ENCODE peak calls at places on chromosome 14, in ten cellular contexts. V, E, N, W, J, G, Z, A, I and O are unnamed samples.

GRCh38 chr14:100858838-100859220 is 32.9 kb downstream of the MEG3 start:
- DNase-seq in V (no peak), A (no peak), E (no peak), J (no peak), Z (no peak), N (no peak), I (no peak), W (no peak), G (no peak), O (no peak)

GRCh38 chr14:33249361-33249760 is 310.7 kb downstream of the NPAS3 start:
- DNase-seq in J (no peak), V (no peak), I (no peak), W (no peak), N (no peak), Z (no peak), G (no peak), A (no peak), E (no peak), O (peak)

GRCh38 chr14:88016768-88017167 is 11.8 kb downstream of the GPR65 start:
- DNase-seq in I (no peak), V (no peak), N (no peak), W (no peak), E (peak), G (no peak), J (no peak), A (no peak), Z (no peak), O (no peak)

GRCh38 chr14:67495827-67496226 is 7.3 kb upstream of the TMEM229B start:
- DNase-seq in J (no peak), A (no peak), N (no peak), E (no peak), I (no peak), W (no peak), G (no peak), V (no peak), Z (no peak), O (no peak)

GRCh38 chr14:51205486-51205885 is 34.6 kb upstream of the TMX1 start:
- DNase-seq in Z (peak), V (no peak), W (no peak), E (no peak), J (no peak), N (no peak), A (no peak), G (no peak), I (no peak), O (no peak)

GRCh38 chr14:101009531-101009930 is 106.0 kb upstream of the RTL1 start:
- DNase-seq in J (no peak), Z (no peak), G (no peak), A (no peak), V (peak), I (peak), N (no peak), E (no peak), W (no peak), O (no peak)

GRCh38 chr14:93046696-93047050 is 69.1 kb downstream of the ITPK1 start:
- DNase-seq in Z (no peak), E (no peak), W (no peak), N (no peak), V (no peak), J (no peak), G (no peak), I (no peak), A (no peak), O (no peak)

GRCh38 chr14:100474176-100474575 is 113.0 kb downstream of the BEGAIN start:
- DNase-seq in E (no peak), V (no peak), A (no peak), I (no peak), Z (no peak), J (no peak), W (no peak), G (no peak), N (no peak), O (no peak)

GRCh38 chr14:100771121-100771800 is 44.6 kb downstream of the DLK1 start:
- DNase-seq in E (no peak), Z (no peak), N (peak), I (no peak), J (no peak), W (no peak), V (peak), A (no peak), G (no peak), O (no peak)

GRCh38 chr14:101083564-101084435 is 180.3 kb upstream of the RTL1 start:
- DNase-seq in A (no peak), J (no peak), N (no peak), E (no peak), W (no peak), I (peak), V (peak), G (peak), Z (no peak), O (no peak)

GRCh38 chr14:53929871-53930685 is 26.5 kb downstream of the BMP4 start:
- DNase-seq in Z (no peak), I (no peak), A (peak), W (no peak), V (no peak), E (no peak), N (no peak), G (peak), J (peak), O (no peak)

GRCh38 chr14:89388853-89389252 is 28.2 kb downstream of the FOXN3 start:
- DNase-seq in J (no peak), N (peak), V (peak), G (no peak), Z (no peak), W (peak), E (no peak), A (no peak), I (no peak), O (no peak)

GRCh38 chr14:76456200-76456599 is 80.3 kb downstream of the ESRRB start:
- DNase-seq in I (no peak), Z (peak), N (peak), J (peak), E (peak), G (no peak), V (no peak), W (peak), A (peak), O (peak)

GRCh38 chr14:69324341-69324931 is 64.5 kb downstream of the GALNT16 start:
- DNase-seq in Z (no peak), A (no peak), G (no peak), I (peak), N (no peak), W (no peak), E (no peak), J (no peak), V (peak), O (no peak)

GRCh38 chr14:53004976-53005375 is 54.1 kb upstream of the FERMT2 start:
- DNase-seq in G (no peak), I (no peak), A (no peak), N (peak), Z (peak), E (no peak), J (no peak), V (no peak), W (peak), O (no peak)

GRCh38 chr14:57753821-57754220 is 112.1 kb downstream of the SLC35F4 start:
- DNase-seq in N (no peak), J (no peak), E (no peak), Z (no peak), I (no peak), G (no peak), A (no peak), W (no peak), V (no peak), O (no peak)
- TF ChIP-seq CTCF in N (no peak), J (no peak), E (no peak), Z (no peak), I (no peak), G (no peak), A (no peak), W (no peak), V (no peak), O (no peak)

GRCh38 chr14:102507026-102507860 is 2.3 kb downstream of the ANKRD9 start:
- DNase-seq in E (no peak), V (no peak), W (peak), G (no peak), A (no peak), J (no peak), N (no peak), I (no peak), Z (no peak), O (no peak)

GRCh38 chr14:102508774-102509743 is 517 bp downstream of the ANKRD9 start:
- DNase-seq in A (no peak), J (peak), V (peak), E (peak), W (peak), I (peak), G (no peak), N (peak), Z (peak), O (no peak)

GRCh38 chr14:102506599-102506871 is 3.0 kb downstream of the ANKRD9 start:
- DNase-seq in N (no peak), G (no peak), W (no peak), E (no peak), A (no peak), Z (no peak), I (no peak), V (no peak), J (no peak), O (no peak)

GRCh38 chr14:102508410-102508773 is 1.2 kb downstream of the ANKRD9 start:
- DNase-seq in A (no peak), N (no peak), E (no peak), Z (no peak), V (no peak), I (peak), J (no peak), W (no peak), G (no peak), O (no peak)

GRCh38 chr14:102507891-102508312 is 1.7 kb downstream of the ANKRD9 start:
- DNase-seq in V (no peak), Z (no peak), J (no peak), I (no peak), G (no peak), E (no peak), N (no peak), W (no peak), A (no peak), O (no peak)
- TF ChIP-seq CTCF in V (no peak), Z (no peak), J (peak), I (no peak), G (no peak), E (peak), N (peak), W (no peak), A (no peak), O (no peak)

GRCh38 chr14:45990252-45990651 is 661.3 kb downstream of the RPL10L start:
- DNase-seq in E (no peak), J (no peak), I (no peak), Z (no peak), A (no peak), V (no peak), W (no peak), N (no peak), G (no peak), O (no peak)
- TF ChIP-seq CTCF in E (peak), J (peak), I (no peak), Z (peak), A (no peak), V (no peak), W (peak), N (peak), G (peak), O (peak)

DNA sequence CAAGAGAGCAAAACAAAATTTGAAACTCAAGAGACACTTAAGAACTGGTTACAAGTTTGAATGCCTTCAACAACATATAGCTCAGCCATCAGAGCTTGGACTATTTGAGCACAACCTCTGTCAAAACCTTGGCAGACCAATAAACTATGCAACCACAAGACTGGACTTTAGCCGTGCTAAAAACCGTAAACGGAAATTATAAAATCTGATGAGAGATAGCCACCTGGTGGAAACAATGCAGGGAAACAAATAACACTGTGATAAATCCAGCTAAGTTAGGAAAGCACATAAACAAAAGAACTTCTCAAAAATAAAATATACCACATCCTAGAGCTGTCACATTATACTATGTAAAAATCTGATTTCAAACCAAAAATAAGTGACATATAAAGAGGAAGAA is 1074.2 kb upstream of the NOVA1 start:
- DNase-seq in G (no peak), W (no peak), N (no peak), J (no peak), I (no peak), A (no peak), V (no peak), E (no peak), Z (no peak), O (no peak)
- TF ChIP-seq CTCF in G (no peak), W (no peak), N (no peak), J (no peak), I (no peak), A (no peak), V (no peak), E (no peak), Z (no peak), O (peak)

DNA sequence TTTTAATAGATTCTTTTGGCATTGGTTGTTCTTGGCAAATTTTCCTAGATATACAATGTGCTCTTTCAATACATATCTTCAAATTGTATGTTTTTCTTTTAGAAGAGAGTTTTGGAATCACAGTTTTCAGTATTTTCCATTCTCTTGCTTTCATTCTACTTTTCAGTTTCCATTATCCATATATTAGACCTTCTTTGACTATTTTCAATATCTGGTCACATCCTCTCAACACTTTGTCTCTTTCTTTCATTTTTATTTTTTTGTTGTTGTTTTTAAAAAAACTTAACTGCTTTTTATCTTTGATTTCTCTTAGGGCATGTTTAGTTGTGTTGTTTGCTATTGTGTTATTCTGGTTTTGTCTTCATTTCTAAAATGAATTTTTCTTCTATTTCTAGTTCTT is 59.9 kb upstream of the CLMN start:
- DNase-seq in G (no peak), N (no peak), J (no peak), V (no peak), E (no peak), W (no peak), A (no peak), I (no peak), Z (no peak), O (no peak)
- TF ChIP-seq CTCF in G (no peak), N (no peak), J (no peak), V (no peak), E (no peak), W (no peak), A (no peak), I (no peak), Z (no peak), O (no peak)

GRCh38 chr14:105945891-105946290 is 419.5 kb downstream of the TMEM121 start:
- DNase-seq in N (no peak), V (no peak), E (no peak), W (no peak), I (peak), G (no peak), A (no peak), J (no peak), Z (no peak), O (no peak)
- TF ChIP-seq CTCF in N (no peak), V (no peak), E (no peak), W (no peak), I (no peak), G (no peak), A (no peak), J (no peak), Z (no peak), O (no peak)